ENCODE peak calls at places on chromosomes 2 and 18, in ten cellular contexts. M is HTR-8/SVneo, Y is AG08396, K is GM13977, W is tibial artery, E is pancreas, X is heart right ventricle, H is HFFc6, S is cardiac fibroblast, U is fibroblast of gingiva. T is an unnamed sample.

GRCh38 chr2:37181726-37182684 is 6.5 kb downstream of the SULT6B1 start:
- DNase-seq in E (no peak), X (no peak), S (no peak), M (no peak), Y (no peak), K (no peak), W (no peak), H (peak; percentile 62), U (no peak), T (peak; percentile 16)

GRCh38 chr2:113234721-113235346 is 43.9 kb downstream of the PAX8 start:
- DNase-seq in H (no peak), X (no peak), K (no peak), Y (no peak), W (no peak), E (no peak), M (no peak), S (no peak), U (peak; percentile 24), T (no peak)

GRCh38 chr18:45821667-45822066 is 3.8 kb upstream of the SIGLEC15 start:
- DNase-seq in X (no peak), H (no peak), W (no peak), S (no peak), K (no peak), U (no peak), E (no peak), Y (no peak), M (no peak), T (no peak)

GRCh38 chr18:70132999-70133398 is 72.5 kb downstream of the RTTN start:
- DNase-seq in U (peak; percentile 95), K (no peak), Y (peak; percentile 77), X (no peak), S (peak; percentile 92), H (peak; percentile 96), M (peak; percentile 1), E (no peak), W (peak; percentile 63), T (peak; percentile 76)

GRCh38 chr2:227805578-227805977 is 8.1 kb upstream of the CCL20 start:
- DNase-seq in W (no peak), Y (no peak), E (no peak), H (no peak), M (no peak), K (no peak), X (no peak), U (no peak), S (peak; percentile 30), T (no peak)

GRCh38 chr2:226623587-226624368 is 175.8 kb downstream of the IRS1 start:
- DNase-seq in X (no peak), H (no peak), K (no peak), Y (no peak), W (no peak), U (no peak), E (no peak), S (no peak), M (no peak), T (no peak)

GRCh38 chr2:108266218-108266617 is 22.5 kb upstream of the SULT1C2 start:
- DNase-seq in X (no peak), E (no peak), W (no peak), K (no peak), U (no peak), S (no peak), M (no peak), Y (no peak), H (no peak), T (no peak)

GRCh38 chr2:112749755-112750559 is 14.5 kb downstream of the CKAP2L start:
- DNase-seq in Y (peak; percentile 82), E (peak; percentile 70), U (peak; percentile 74), K (peak; percentile 66), W (no peak), X (peak; percentile 54), S (peak; percentile 83), H (peak; percentile 72), M (peak; percentile 78), T (peak; percentile 73)

GRCh38 chr18:79509536-79509930 is 113.8 kb downstream of the NFATC1 start:
- DNase-seq in H (no peak), M (no peak), W (peak; percentile 57), Y (no peak), X (no peak), U (no peak), K (no peak), E (no peak), S (no peak), T (no peak)

GRCh38 chr2:61582191-61582590 is 44.0 kb upstream of the XPO1 start:
- DNase-seq in Y (no peak), W (no peak), U (no peak), X (no peak), K (no peak), M (no peak), E (no peak), S (no peak), H (no peak), T (no peak)

GRCh38 chr2:217794133-217794986 is 208.4 kb downstream of the TNS1 start:
- DNase-seq in S (no peak), H (no peak), K (peak; percentile 3), E (peak; percentile 14), W (peak; percentile 78), M (no peak), Y (peak; percentile 1), U (no peak), X (no peak), T (no peak)

GRCh38 chr18:73511751-73512525 is 635.7 kb downstream of the FBXO15 start:
- DNase-seq in U (no peak), X (no peak), Y (peak; percentile 18), H (peak; percentile 23), S (peak; percentile 67), M (no peak), W (no peak), E (no peak), K (no peak), T (no peak)

GRCh38 chr2:178756343-178756742 is 50.9 kb downstream of the TTN start:
- DNase-seq in W (no peak), Y (no peak), X (no peak), U (no peak), S (peak; percentile 9), K (no peak), H (no peak), M (no peak), E (no peak), T (no peak)

GRCh38 chr2:148258124-148258523 is 237.2 kb downstream of the MBD5 start:
- DNase-seq in S (no peak), M (no peak), Y (no peak), U (no peak), X (no peak), H (no peak), E (no peak), K (no peak), W (no peak), T (no peak)

GRCh38 chr2:241507430-241508239 is 749 bp downstream of the STK25 start:
- DNase-seq in S (peak; percentile 27), X (peak; percentile 32), Y (peak; percentile 85), E (peak; percentile 70), M (peak; percentile 75), K (peak; percentile 78), W (peak; percentile 75), U (no peak), H (peak; percentile 28), T (no peak)

T was measured in fibroblast of the conjunctiva.